ENCODE peak calls at places on chromosomes 2 and 18, in nine cellular contexts. H is stomach, A is Peyer's patch, Y is suprapubic skin, R is testis, K is HCT116, T is HepG2, L is A549, B is K562. N is an unnamed sample.

GRCh38 chr2:79717364-79718007 is 204.6 kb downstream of the CTNNA2 start:
- DNase-seq in R (no peak), L (peak; percentile 73), A (no peak), Y (no peak), B (no peak), H (no peak), T (peak; percentile 13), K (no peak), N (no peak)

GRCh38 chr2:153287109-153287801 is 191.3 kb downstream of the RPRM start:
- DNase-seq in A (no peak), B (no peak), H (no peak), Y (no peak), T (peak; percentile 48), L (peak; percentile 47), K (peak; percentile 47), R (peak; percentile 46), N (no peak)

GRCh38 chr2:36480596-36480995 is 117.4 kb downstream of the FEZ2 start:
- DNase-seq in L (no peak), B (no peak), A (no peak), R (no peak), K (no peak), H (no peak), T (no peak), Y (no peak), N (no peak)

GRCh38 chr2:234797566-234798250 is 154.1 kb upstream of the SH3BP4 start:
- DNase-seq in T (no peak), Y (no peak), L (no peak), A (no peak), R (no peak), K (no peak), B (no peak), H (no peak), N (no peak)

GRCh38 chr2:4258563-4258962 is 555.2 kb downstream of the DCDC2C start:
- DNase-seq in H (no peak), T (peak; percentile 38), R (no peak), K (no peak), A (no peak), L (peak; percentile 9), B (no peak), Y (no peak), N (no peak)

GRCh38 chr18:26468931-26469340 is 79.4 kb downstream of the KCTD1 start:
- DNase-seq in Y (no peak), A (no peak), H (no peak), L (peak; percentile 65), T (peak; percentile 36), R (no peak), B (peak; percentile 60), K (no peak), N (no peak)

GRCh38 chr2:2950403-2950952 is 427.1 kb downstream of the EIPR1 start:
- DNase-seq in R (no peak), H (no peak), B (no peak), T (no peak), L (no peak), K (no peak), A (no peak), Y (no peak), N (no peak)

GRCh38 chr2:73037947-73038585 is 33.4 kb downstream of the SFXN5 start:
- DNase-seq in T (no peak), H (no peak), A (no peak), Y (no peak), B (no peak), K (no peak), R (no peak), L (no peak), N (no peak)

GRCh38 chr2:45771251-45771650 is 119.8 kb downstream of the PRKCE start:
- DNase-seq in K (no peak), R (peak; percentile 59), T (no peak), H (no peak), B (no peak), L (no peak), Y (peak; percentile 63), A (peak; percentile 50), N (no peak)

GRCh38 chr2:238422285-238422684 is 4.4 kb upstream of the ASB1 start:
- DNase-seq in B (peak; percentile 75), T (no peak), Y (no peak), A (no peak), H (no peak), K (no peak), R (no peak), L (no peak), N (no peak)

GRCh38 chr2:97751752-97752151 is 38.4 kb downstream of the ZAP70 start:
- DNase-seq in B (no peak), A (no peak), T (no peak), Y (no peak), K (no peak), R (no peak), L (no peak), H (no peak), N (no peak)

GRCh38 chr2:196137271-196137670 is 34.1 kb downstream of the STK17B start:
- DNase-seq in K (no peak), A (no peak), H (no peak), B (no peak), R (no peak), Y (no peak), L (no peak), T (no peak), N (no peak)

GRCh38 chr2:74503506-74504475 is 3.7 kb downstream of the PCGF1 start:
- DNase-seq in K (no peak), B (peak; percentile 31), Y (no peak), A (no peak), T (no peak), R (no peak), L (no peak), H (peak; percentile 33), N (no peak)

GRCh38 chr2:217203086-217203485 is 343.2 kb upstream of the TNP1 start:
- DNase-seq in H (no peak), L (no peak), A (no peak), R (no peak), K (no peak), B (no peak), Y (no peak), T (no peak), N (no peak)

GRCh38 chr18:48752478-48752877 is 198.3 kb downstream of the SMAD7 start:
- DNase-seq in R (no peak), A (no peak), K (no peak), Y (no peak), H (no peak), B (no peak), T (no peak), L (no peak), N (peak; percentile 51)

GRCh38 chr2:171566753-171567152 is 44.5 kb downstream of the CYBRD1 start:
- DNase-seq in B (no peak), Y (no peak), H (no peak), K (no peak), L (no peak), T (no peak), R (no peak), A (no peak), N (no peak)

GRCh38 chr2:2767837-2768236 is 436.8 kb upstream of the MYT1L start:
- DNase-seq in T (no peak), L (no peak), K (no peak), Y (no peak), H (no peak), A (no peak), R (no peak), B (no peak), N (no peak)

GRCh38 chr2:88671786-88672427 is 19.6 kb upstream of the RPIA start:
- DNase-seq in A (no peak), B (peak; percentile 64), R (peak; percentile 15), T (peak; percentile 50), Y (no peak), L (peak; percentile 64), K (peak; percentile 34), H (no peak), N (no peak)

GRCh38 chr2:3634631-3635091 is 23.3 kb upstream of the ALLC start:
- DNase-seq in H (peak; percentile 10), R (no peak), B (no peak), K (no peak), A (peak; percentile 28), Y (peak; percentile 39), L (no peak), T (no peak), N (no peak)

GRCh38 chr2:10169581-10169980 is 47.0 kb downstream of the RRM2 start:
- DNase-seq in H (no peak), R (no peak), T (no peak), Y (no peak), A (no peak), L (no peak), K (no peak), B (no peak), N (no peak)

GRCh38 chr18:3250237-3251107 is 2.9 kb downstream of the MYL12A start:
- DNase-seq in K (no peak), H (no peak), L (no peak), A (no peak), Y (no peak), B (no peak), R (no peak), T (no peak), N (no peak)
- H3K27ac ChIP-seq in K (peak overlapping the region; percentile 90), H (peak overlapping the region; percentile 65), L (peak overlapping the region; percentile 27), A (no peak overlapping the region), Y (peak overlapping the region; percentile 75), B (peak overlapping the region; percentile 29), R (peak overlapping the region; percentile 68), T (no peak overlapping the region), N (peak overlapping the region; percentile 19)

GRCh38 chr18:45745817-45746461 is 22.0 kb downstream of the SLC14A1 start:
- DNase-seq in H (no peak), L (no peak), Y (no peak), R (no peak), B (no peak), A (no peak), T (no peak), K (no peak), N (no peak)
- TF ChIP-seq POLR2A in H (no peak), L (no peak), Y (no peak), R (no peak), B (no peak), A (no peak), T (no peak), K (no peak), N (no peak)

DNA sequence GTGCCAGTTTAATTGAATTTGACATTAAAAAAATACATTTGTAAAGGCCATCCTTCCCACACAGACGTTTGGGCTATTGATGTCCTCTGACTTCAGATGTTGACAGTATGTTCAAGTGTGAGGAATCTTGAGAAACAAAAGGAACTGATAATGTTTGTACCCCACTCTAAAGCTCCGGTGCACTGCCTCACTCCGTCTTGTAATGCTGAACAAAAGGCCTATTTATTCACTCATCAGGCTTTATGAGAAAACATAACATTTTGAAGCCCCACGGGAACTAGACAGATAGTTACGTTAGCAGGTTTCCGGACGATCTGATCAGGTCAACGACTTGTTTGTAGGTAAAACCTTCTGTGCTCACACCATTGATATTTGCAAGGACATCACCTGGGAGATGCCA is 13.6 kb downstream of the CYTIP start:
- DNase-seq in K (no peak), T (no peak), L (no peak), B (no peak), H (no peak), R (no peak), A (no peak), Y (no peak), N (no peak)
- TF ChIP-seq CTCF in K (no peak), T (no peak), L (no peak), B (no peak), H (no peak), R (no peak), A (no peak), Y (no peak), N (no peak)

DNA sequence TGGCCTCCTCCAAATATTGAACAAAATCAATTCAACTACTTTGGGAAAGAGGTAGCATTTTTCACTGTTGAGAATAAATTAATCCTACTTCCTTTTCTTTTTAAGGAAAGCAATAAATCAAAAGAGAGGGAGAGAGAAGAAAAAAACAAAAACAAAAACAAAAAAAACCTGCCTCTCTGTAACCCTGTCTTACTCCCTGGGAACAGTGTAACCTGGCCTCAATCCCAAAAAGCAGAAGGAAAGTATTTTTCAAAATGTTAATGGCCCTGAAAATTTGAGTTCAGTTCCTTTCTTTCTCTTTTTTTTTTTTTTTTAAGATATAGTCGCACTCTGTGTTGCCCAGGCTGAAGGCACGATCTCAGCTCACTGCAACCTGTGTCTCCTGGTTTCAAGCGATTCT is 35.8 kb downstream of the RHOB start:
- DNase-seq in H (no peak), R (no peak), K (no peak), Y (no peak), T (no peak), A (no peak), B (no peak), L (no peak), N (no peak)
- H3K27ac ChIP-seq in H (peak overlapping the region; percentile 73), R (peak overlapping the region; percentile 82), K (no peak overlapping the region), Y (peak overlapping the region; percentile 92), T (no peak overlapping the region), A (peak overlapping the region; percentile 40), B (no peak overlapping the region), L (no peak overlapping the region), N (no peak overlapping the region)

N was measured in right lobe of liver.